ENCODE peak calls at places on chromosomes 2 and 18, in four cellular contexts. G is cardiac fibroblast, K is upper lobe of right lung, I is ovary. J is an unnamed sample.

GRCh38 chr18:36572135-36572856 is 256.5 kb downstream of the TPGS2 start:
- DNase-seq in K (no peak), G (peak), I (peak), J (peak)

GRCh38 chr2:152513681-152514080 is 178.7 kb downstream of the FMNL2 start:
- DNase-seq in G (peak), I (no peak), K (no peak), J (peak)

GRCh38 chr2:88642278-88642677 is 15.0 kb upstream of the EIF2AK3 start:
- DNase-seq in I (no peak), G (no peak), K (no peak), J (no peak)

GRCh38 chr2:197604117-197604516 is 71.3 kb downstream of the RFTN2 start:
- DNase-seq in G (no peak), I (no peak), K (no peak), J (no peak)

GRCh38 chr2:26848336-26849055 is 564 bp downstream of the DPYSL5 start:
- DNase-seq in K (peak), I (peak), G (no peak), J (no peak)

GRCh38 chr2:223928113-223929006 is 16.8 kb downstream of the WDFY1 start:
- DNase-seq in I (no peak), K (no peak), G (no peak), J (no peak)

GRCh38 chr2:83364264-83364663 is 1094.8 kb downstream of the SUCLG1 start:
- DNase-seq in K (no peak), I (no peak), G (no peak), J (no peak)

GRCh38 chr2:110993557-110994231 is 127.0 kb upstream of the BCL2L11 start:
- DNase-seq in I (no peak), G (no peak), K (no peak), J (no peak)

GRCh38 chr2:132804045-132804444 is 134.0 kb upstream of the LYPD1 start:
- DNase-seq in G (peak), I (no peak), K (no peak), J (peak)

GRCh38 chr2:197270601-197271000 is 40.0 kb downstream of the ANKRD44 start:
- DNase-seq in K (no peak), I (no peak), G (no peak), J (no peak)

GRCh38 chr2:1581965-1582625 is 162.2 kb downstream of the PXDN start:
- DNase-seq in I (no peak), K (no peak), G (peak), J (peak)

GRCh38 chr18:31041346-31042067 is 1.0 kb downstream of the DSC3 start:
- DNase-seq in K (peak), G (peak), I (peak), J (no peak)

GRCh38 chr2:230383453-230383852 is 32.5 kb upstream of the SP100 start:
- DNase-seq in K (no peak), I (no peak), G (no peak), J (no peak)

GRCh38 chr2:170485254-170485653 is 229.9 kb upstream of the SP5 start:
- DNase-seq in I (no peak), G (no peak), K (no peak), J (no peak)

GRCh38 chr18:37138456-37138855 is 309.5 kb downstream of the KIAA1328 start:
- DNase-seq in K (no peak), I (no peak), G (no peak), J (no peak)

GRCh38 chr2:37637985-37638384 is 33.5 kb downstream of the CDC42EP3 start:
- DNase-seq in I (no peak), G (peak), K (no peak), J (peak)

GRCh38 chr2:11832531-11832930 is 86.1 kb downstream of the LPIN1 start:
- DNase-seq in G (no peak), K (no peak), I (no peak), J (no peak)

GRCh38 chr2:97348841-97349240 is 235.9 kb downstream of the ANKRD36 start:
- DNase-seq in I (no peak), K (no peak), G (no peak), J (no peak)

GRCh38 chr2:29193681-29194080 is 78.5 kb downstream of the CLIP4 start:
- DNase-seq in I (no peak), K (no peak), G (no peak), J (no peak)

GRCh38 chr2:186518945-186519344 is 32.9 kb downstream of the ZC3H15 start:
- DNase-seq in G (peak), I (no peak), K (no peak), J (no peak)

GRCh38 chr2:166520604-166521003 is 26.6 kb upstream of the SCN7A start:
- DNase-seq in I (no peak), G (no peak), K (no peak), J (no peak)

GRCh38 chr18:48764452-48764851 is 186.3 kb downstream of the SMAD7 start:
- DNase-seq in G (no peak), I (no peak), K (no peak), J (no peak)

GRCh38 chr18:58970943-58971799 is 106.5 kb downstream of the ZNF532 start:
- DNase-seq in G (no peak), K (no peak), I (no peak), J (no peak)

GRCh38 chr2:101518470-101519172 is 43.7 kb upstream of the RFX8 start:
- DNase-seq in I (peak), K (no peak), G (peak), J (peak)

DNA sequence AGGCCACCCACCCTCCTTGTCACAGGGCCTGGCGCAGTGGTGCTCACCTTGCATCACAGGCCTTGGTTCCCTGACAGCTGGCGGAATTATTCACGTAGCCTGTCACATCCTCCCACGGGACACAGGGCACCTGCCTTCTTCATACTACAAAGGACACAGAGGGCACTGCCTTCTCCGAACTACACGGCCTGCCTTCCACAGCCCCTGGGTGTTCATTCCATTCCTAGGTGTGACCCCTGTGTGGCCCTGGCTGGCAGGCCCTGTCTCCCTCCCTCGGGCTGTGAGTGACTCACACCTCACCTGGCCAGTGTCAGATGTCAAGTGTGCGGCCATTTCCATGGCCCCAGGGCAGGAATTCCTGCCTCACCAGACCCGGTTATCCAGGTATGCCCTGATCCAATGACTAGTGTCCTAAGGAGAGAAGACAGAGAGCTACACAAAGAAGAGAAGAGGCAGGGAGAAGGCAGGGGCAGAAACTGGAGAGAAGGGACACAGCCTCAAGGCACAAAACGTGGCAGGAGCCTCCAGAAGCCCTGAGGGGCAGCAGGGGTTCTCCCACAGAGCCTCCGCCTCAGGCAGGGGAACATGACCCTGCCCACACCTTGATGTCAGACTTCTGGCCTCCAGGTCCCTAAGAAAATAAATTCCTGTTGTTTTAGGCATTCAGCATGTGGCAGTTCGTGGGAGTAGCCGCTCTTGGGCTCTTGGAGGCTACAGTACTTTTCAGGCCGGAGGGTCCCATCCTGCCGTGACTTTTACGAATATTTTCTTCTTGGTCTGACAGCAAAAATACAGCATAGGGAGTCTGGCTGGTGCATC is 43.4 kb downstream of the MBP start:
- DNase-seq in I (no peak), G (no peak), K (peak), J (no peak)
- H3K4me3 ChIP-seq in I (no peak), G (no peak), K (no peak), J (no peak)

DNA sequence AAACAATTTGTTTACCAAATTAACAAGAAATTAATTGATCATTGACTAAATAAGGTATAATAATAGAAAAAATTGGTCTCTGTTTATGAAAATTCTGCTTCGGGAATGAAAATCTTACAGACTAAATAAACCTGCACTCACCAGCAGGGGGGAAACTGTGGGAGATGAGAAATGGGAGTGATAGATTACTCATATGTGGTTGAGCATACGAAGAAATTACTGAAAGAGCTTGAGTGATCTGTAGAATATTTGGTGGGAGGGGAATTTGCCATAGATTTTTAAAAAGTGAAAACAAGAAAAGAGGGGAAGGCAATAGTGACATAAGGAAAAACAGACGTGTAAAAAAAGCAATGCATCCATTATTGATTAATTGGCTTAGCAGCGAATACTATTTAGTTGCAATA is 2.2 kb downstream of the HMSD start:
- DNase-seq in K (no peak), I (no peak), G (peak), J (peak)
- TF ChIP-seq CTCF in K (no peak), I (no peak), G (peak), J (peak)

GRCh38 chr2:237670641-237671040 is 43.3 kb downstream of the LRRFIP1 start:
- DNase-seq in G (no peak), I (peak), K (peak), J (peak)
- H3K4me3 ChIP-seq in G (no peak), I (no peak), K (no peak), J (no peak)

GRCh38 chr2:106562826-106563594 is 75.8 kb downstream of the CD8B2 start:
- DNase-seq in I (no peak), K (no peak), G (no peak), J (peak)
- TF ChIP-seq CTCF in I (no peak), K (no peak), G (no peak), J (peak)

GRCh38 chr2:201185863-201186262 is 2.9 kb downstream of the CASP10 start:
- DNase-seq in G (no peak), I (no peak), K (no peak), J (no peak)
- H3K4me3 ChIP-seq in G (no peak), I (no peak), K (peak), J (no peak)